ENCODE peak calls at places on chromosome X, in seven cellular contexts. S is activated T-helper 1 cell treated with anti-CD3 and anti-CD28 coated beads, Interleukin-12 subunit alpha, Interleukin-12 subunit beta, Interleukin-2, Interleukin-4 antibody, amounts not matched to agents 30 ng/mL and 10 ng/mL and 1 ng/mL, durations not matched to agents 14 hours and 24 hours and 36 hours; M is cerebellar cortex; F is AG08396; K is NCI-H1105 treated with DMSO at 0.1 percent for 48 hours; B is upper lobe of right lung; U is Karpas-422. W is an unnamed sample.

GRCh38 chrX:24443943-24444342 is 21.1 kb upstream of the PDK3 start:
- DNase-seq in S (no peak), M (no peak), F (no peak), K (no peak), B (no peak), U (no peak), W (no peak)

GRCh38 chrX:150766351-150767044 is 73.3 kb downstream of the MTMR1 start:
- DNase-seq in S (no peak), M (peak), F (no peak), K (no peak), B (no peak), U (peak), W (peak)

GRCh38 chrX:73214366-73215094 is at the start of gene NAP1L2:
- DNase-seq in S (peak), M (peak), F (peak), K (peak), B (peak), U (no peak), W (peak)

GRCh38 chrX:19121898-19122640 is at the start of gene ADGRG2:
- DNase-seq in S (no peak), M (no peak), F (peak), K (peak), B (peak), U (no peak), W (no peak)

GRCh38 chrX:27893211-27893610 is 85.4 kb downstream of the MAGEB10 start:
- DNase-seq in S (no peak), M (no peak), F (no peak), K (no peak), B (no peak), U (no peak), W (no peak)

GRCh38 chrX:9917861-9918260 is 49.3 kb upstream of the CLDN34 start:
- DNase-seq in S (no peak), M (no peak), F (no peak), K (no peak), B (no peak), U (no peak), W (no peak)

GRCh38 chrX:27565992-27566391 is 24.2 kb upstream of the DCAF8L2 start:
- DNase-seq in S (no peak), M (no peak), F (no peak), K (no peak), B (no peak), U (no peak), W (no peak)

GRCh38 chrX:119685225-119686066 is 7.5 kb downstream of the SEPTIN6 start:
- DNase-seq in S (no peak), M (no peak), F (no peak), K (no peak), B (peak), U (peak), W (no peak)

GRCh38 chrX:39877919-39878318 is 219.8 kb downstream of the BCOR start:
- DNase-seq in S (no peak), M (no peak), F (no peak), K (no peak), B (no peak), U (no peak), W (no peak)

GRCh38 chrX:39961441-39961840 is 136.3 kb downstream of the BCOR start:
- DNase-seq in S (no peak), M (no peak), F (no peak), K (no peak), B (no peak), U (no peak), W (no peak)

GRCh38 chrX:40749874-40750273 is 14.5 kb upstream of the MED14 start:
- DNase-seq in S (no peak), M (no peak), F (no peak), K (no peak), B (no peak), U (peak), W (no peak)

GRCh38 chrX:115966920-115967319 is 203.6 kb upstream of the AGTR2 start:
- DNase-seq in S (no peak), M (no peak), F (no peak), K (no peak), B (no peak), U (no peak), W (no peak)

GRCh38 chrX:45508459-45508858 is 307.8 kb upstream of the DIPK2B start:
- DNase-seq in S (no peak), M (no peak), F (no peak), K (no peak), B (no peak), U (no peak), W (no peak)

GRCh38 chrX:41981481-41982013 is 58.2 kb upstream of the CASK start:
- DNase-seq in S (no peak), M (no peak), F (no peak), K (no peak), B (no peak), U (no peak), W (no peak)